ENCODE peak calls at places on chromosomes 5 and 9, in nine cellular contexts. C is mesenchymal stem cell, G is aorta, R is endodermal cell, B is HuH-7.5, Q is sigmoid colon, W is left lobe of liver, K is SJSA1, Z is EL. L is an unnamed sample.

GRCh38 chr5:172007153-172007794 is 836 bp upstream of the FBXW11 start:
- DNase-seq in C (peak; percentile 60), G (no peak), R (peak; percentile 71), B (no peak), Q (no peak), W (no peak), K (no peak), Z (no peak), L (no peak)

GRCh38 chr5:132021654-132022053 is 10.2 kb upstream of the ACSL6 start:
- DNase-seq in C (no peak), G (no peak), R (no peak), B (no peak), Q (no peak), W (no peak), K (no peak), Z (no peak), L (no peak)

GRCh38 chr5:10797246-10797645 is 36.2 kb upstream of the DAP start:
- DNase-seq in C (peak; percentile 56), G (no peak), R (no peak), B (no peak), Q (no peak), W (no peak), K (no peak), Z (peak; percentile 42), L (peak; percentile 4)

GRCh38 chr9:36149197-36149596 is 12.7 kb downstream of the GLIPR2 start:
- DNase-seq in C (peak; percentile 92), G (no peak), R (no peak), B (no peak), Q (peak; percentile 77), W (no peak), K (no peak), Z (peak; percentile 87), L (no peak)

GRCh38 chr5:68028131-68028727 is 187.3 kb upstream of the PIK3R1 start:
- DNase-seq in C (peak; percentile 29), G (no peak), R (no peak), B (no peak), Q (no peak), W (no peak), K (no peak), Z (peak; percentile 9), L (no peak)

GRCh38 chr9:126631254-126631653 is 17.5 kb downstream of the LMX1B start:
- DNase-seq in C (no peak), G (no peak), R (peak; percentile 82), B (no peak), Q (no peak), W (no peak), K (no peak), Z (no peak), L (no peak)

GRCh38 chr5:10527281-10527950 is 36.5 kb upstream of the ANKRD33B start:
- DNase-seq in C (no peak), G (no peak), R (no peak), B (no peak), Q (no peak), W (no peak), K (peak; percentile 93), Z (peak; percentile 82), L (no peak)

GRCh38 chr5:132759114-132760042 is 12.2 kb downstream of the CCNI2 start:
- DNase-seq in C (no peak), G (no peak), R (peak; percentile 27), B (no peak), Q (no peak), W (no peak), K (no peak), Z (no peak), L (no peak)

GRCh38 chr5:87210076-87210475 is 57.6 kb upstream of the RASA1 start:
- DNase-seq in C (no peak), G (no peak), R (no peak), B (no peak), Q (no peak), W (no peak), K (peak; percentile 42), Z (peak; percentile 44), L (no peak)

GRCh38 chr9:89658931-89659330 is 54.1 kb downstream of the GADD45G start:
- DNase-seq in C (no peak), G (no peak), R (no peak), B (no peak), Q (peak; percentile 44), W (no peak), K (no peak), Z (no peak), L (no peak)

GRCh38 chr9:33233659-33234335 is 6.2 kb upstream of the SPINK4 start:
- DNase-seq in C (peak; percentile 82), G (no peak), R (no peak), B (no peak), Q (no peak), W (no peak), K (peak; percentile 28), Z (peak; percentile 94), L (peak; percentile 97)

GRCh38 chr9:129885018-129885669 is 49.9 kb downstream of the USP20 start:
- DNase-seq in C (no peak), G (peak; percentile 71), R (peak; percentile 73), B (peak; percentile 85), Q (peak; percentile 81), W (peak; percentile 64), K (no peak), Z (peak; percentile 29), L (no peak)

GRCh38 chr9:107929439-107929838 is 439.9 kb upstream of the KLF4 start:
- DNase-seq in C (peak; percentile 80), G (peak; percentile 84), R (no peak), B (no peak), Q (peak; percentile 85), W (no peak), K (no peak), Z (no peak), L (peak; percentile 78)

GRCh38 chr9:105354448-105354847 is 93.4 kb upstream of the FSD1L start:
- DNase-seq in C (no peak), G (no peak), R (no peak), B (no peak), Q (no peak), W (no peak), K (no peak), Z (no peak), L (no peak)

GRCh38 chr9:79300153-79300552 is 271.6 kb upstream of the TLE4 start:
- DNase-seq in C (no peak), G (no peak), R (no peak), B (no peak), Q (no peak), W (no peak), K (no peak), Z (no peak), L (no peak)

GRCh38 chr5:36690041-36690941 is 83.9 kb downstream of the SLC1A3 start:
- DNase-seq in C (peak; percentile 72), G (peak; percentile 88), R (peak; percentile 96), B (peak; percentile 94), Q (peak; percentile 91), W (peak; percentile 72), K (peak; percentile 97), Z (peak; percentile 88), L (peak; percentile 81)

GRCh38 chr5:169706758-169707450 is 69.8 kb downstream of the DOCK2 start:
- DNase-seq in C (peak; percentile 78), G (no peak), R (no peak), B (no peak), Q (no peak), W (no peak), K (peak; percentile 73), Z (peak; percentile 90), L (no peak)

GRCh38 chr5:176647030-176647869 is at the start of gene TSPAN17:
- DNase-seq in C (peak; percentile 98), G (peak; percentile 100), R (peak; percentile 100), B (peak; percentile 98), Q (peak; percentile 100), W (peak; percentile 100), K (peak; percentile 99), Z (peak; percentile 99), L (peak; percentile 95)

GRCh38 chr5:56817306-56817986 is 2.1 kb downstream of the MAP3K1 start:
- DNase-seq in C (no peak), G (no peak), R (no peak), B (no peak), Q (no peak), W (no peak), K (no peak), Z (peak; percentile 18), L (no peak)

GRCh38 chr9:110440161-110440560 is 102.5 kb upstream of the TXNDC8 start:
- DNase-seq in C (peak; percentile 90), G (no peak), R (no peak), B (no peak), Q (no peak), W (no peak), K (no peak), Z (peak; percentile 85), L (peak; percentile 49)

GRCh38 chr5:73120222-73121108 is at the start of gene TMEM171:
- DNase-seq in C (peak; percentile 30), G (no peak), R (peak; percentile 88), B (peak; percentile 42), Q (no peak), W (peak; percentile 91), K (peak; percentile 37), Z (peak; percentile 62), L (no peak)

GRCh38 chr5:34756781-34757624 is 82.0 kb upstream of the TTC23L start:
- DNase-seq in C (peak; percentile 77), G (no peak), R (no peak), B (peak; percentile 63), Q (no peak), W (peak; percentile 84), K (no peak), Z (no peak), L (no peak)

GRCh38 chr5:161064297-161064696 is 212.3 kb upstream of the ATP10B start:
- DNase-seq in C (no peak), G (no peak), R (peak; percentile 56), B (no peak), Q (no peak), W (no peak), K (no peak), Z (no peak), L (no peak)

GRCh38 chr9:37550781-37551180 is 25.4 kb downstream of the FBXO10 start:
- DNase-seq in C (peak; percentile 5), G (no peak), R (no peak), B (no peak), Q (no peak), W (no peak), K (no peak), Z (peak; percentile 54), L (no peak)